ENCODE peak calls at places on chromosomes 4 and X, in eight cellular contexts. One of them, this sample, is unnamed.

GRCh38 chr4:81120055-81120454 is 89.5 kb downstream of the BMP3 start:
- DNase-seq in NAMALWA: no peak
- DNase-seq in NCI-H1930: no peak
- DNase-seq in fibroblast of mammary gland: no peak
- DNase-seq in mesothelial cell of epicardium: no peak
- DNase-seq in non-pigmented ciliary epithelial cell: no peak
- DNase-seq in GM18507: no peak
- DNase-seq in amygdala: no peak
- DNase-seq in this sample: no peak

GRCh38 chrX:38988301-38988700 is 187.0 kb downstream of the MID1IP1 start:
- DNase-seq in NAMALWA: no peak
- DNase-seq in NCI-H1930: no peak
- DNase-seq in fibroblast of mammary gland: no peak
- DNase-seq in mesothelial cell of epicardium: no peak
- DNase-seq in non-pigmented ciliary epithelial cell: no peak
- DNase-seq in GM18507: no peak
- DNase-seq in amygdala: no peak
- DNase-seq in this sample: no peak

GRCh38 chr4:158071931-158072330 is 100.9 kb downstream of the GASK1B start:
- DNase-seq in NAMALWA: no peak
- DNase-seq in NCI-H1930: no peak
- DNase-seq in fibroblast of mammary gland: no peak
- DNase-seq in mesothelial cell of epicardium: no peak
- DNase-seq in non-pigmented ciliary epithelial cell: no peak
- DNase-seq in GM18507: no peak
- DNase-seq in amygdala: no peak
- DNase-seq in this sample: peak; percentile 68

GRCh38 chr4:71550220-71551190 is 211.7 kb downstream of the SLC4A4 start:
- DNase-seq in NAMALWA: no peak
- DNase-seq in NCI-H1930: no peak
- DNase-seq in fibroblast of mammary gland: peak; percentile 8
- DNase-seq in mesothelial cell of epicardium: no peak
- DNase-seq in non-pigmented ciliary epithelial cell: peak; percentile 61
- DNase-seq in GM18507: no peak
- DNase-seq in amygdala: no peak
- DNase-seq in this sample: peak; percentile 37

GRCh38 chrX:23501974-23502373 is 165.3 kb upstream of the PRDX4 start:
- DNase-seq in NAMALWA: no peak
- DNase-seq in NCI-H1930: no peak
- DNase-seq in fibroblast of mammary gland: no peak
- DNase-seq in mesothelial cell of epicardium: no peak
- DNase-seq in non-pigmented ciliary epithelial cell: no peak
- DNase-seq in GM18507: no peak
- DNase-seq in amygdala: no peak
- DNase-seq in this sample: no peak

GRCh38 chr4:151678048-151678853 is 82.6 kb downstream of the GATB start:
- DNase-seq in NAMALWA: no peak
- DNase-seq in NCI-H1930: no peak
- DNase-seq in fibroblast of mammary gland: no peak
- DNase-seq in mesothelial cell of epicardium: no peak
- DNase-seq in non-pigmented ciliary epithelial cell: no peak
- DNase-seq in GM18507: no peak
- DNase-seq in amygdala: no peak
- DNase-seq in this sample: no peak

GRCh38 chr4:29970626-29971025 is 749.5 kb upstream of the PCDH7 start:
- DNase-seq in NAMALWA: peak; percentile 8
- DNase-seq in NCI-H1930: no peak
- DNase-seq in fibroblast of mammary gland: peak; percentile 2
- DNase-seq in mesothelial cell of epicardium: no peak
- DNase-seq in non-pigmented ciliary epithelial cell: peak; percentile 1
- DNase-seq in GM18507: no peak
- DNase-seq in amygdala: no peak
- DNase-seq in this sample: no peak

GRCh38 chrX:117510453-117510852 is 606.2 kb downstream of the KLHL13 start:
- DNase-seq in NAMALWA: peak; percentile 0
- DNase-seq in NCI-H1930: no peak
- DNase-seq in fibroblast of mammary gland: no peak
- DNase-seq in mesothelial cell of epicardium: no peak
- DNase-seq in non-pigmented ciliary epithelial cell: no peak
- DNase-seq in GM18507: no peak
- DNase-seq in amygdala: no peak
- DNase-seq in this sample: no peak

GRCh38 chrX:19889582-19890342 is 2.4 kb upstream of the SH3KBP1 start:
- DNase-seq in NAMALWA: no peak
- DNase-seq in NCI-H1930: no peak
- DNase-seq in fibroblast of mammary gland: peak; percentile 66
- DNase-seq in mesothelial cell of epicardium: peak; percentile 50
- DNase-seq in non-pigmented ciliary epithelial cell: peak; percentile 61
- DNase-seq in GM18507: no peak
- DNase-seq in amygdala: no peak
- DNase-seq in this sample: peak; percentile 71